ENCODE peak calls at places on chromosomes 12 and 14, in six cellular contexts. One of them, this sample, is unnamed.
A peak's percentile ranks its signal among the peaks of the same experiment; 100 is the strongest.

GRCh38 chr14:68791078-68791983 is 1.5 kb downstream of the ZFP36L1 start:
- DNase-seq in effector memory CD8-positive, alpha-beta T cell: no peak
- DNase-seq in activated CD4-positive, alpha-beta T cell treated with anti-CD3 and anti-CD28 coated beads, Interleukin-2, amount 50 U/mL, for 1 hour: no peak
- DNase-seq in NCI-H510A: no peak
- DNase-seq in transverse colon: no peak
- DNase-seq in heart right ventricle: no peak
- DNase-seq in this sample: no peak

GRCh38 chr14:40273417-40273816 is 841.2 kb upstream of the FBXO33 start:
- DNase-seq in effector memory CD8-positive, alpha-beta T cell: no peak
- DNase-seq in activated CD4-positive, alpha-beta T cell treated with anti-CD3 and anti-CD28 coated beads, Interleukin-2, amount 50 U/mL, for 1 hour: no peak
- DNase-seq in NCI-H510A: no peak
- DNase-seq in transverse colon: no peak
- DNase-seq in heart right ventricle: no peak
- DNase-seq in this sample: no peak

GRCh38 chr12:111785651-111786050 is 18.9 kb downstream of the ALDH2 start:
- DNase-seq in effector memory CD8-positive, alpha-beta T cell: no peak
- DNase-seq in activated CD4-positive, alpha-beta T cell treated with anti-CD3 and anti-CD28 coated beads, Interleukin-2, amount 50 U/mL, for 1 hour: no peak
- DNase-seq in NCI-H510A: no peak
- DNase-seq in transverse colon: no peak
- DNase-seq in heart right ventricle: no peak
- DNase-seq in this sample: no peak

GRCh38 chr12:124713436-124714082 is 146.1 kb upstream of the NCOR2 start:
- DNase-seq in effector memory CD8-positive, alpha-beta T cell: peak; percentile 48
- DNase-seq in activated CD4-positive, alpha-beta T cell treated with anti-CD3 and anti-CD28 coated beads, Interleukin-2, amount 50 U/mL, for 1 hour: peak; percentile 36
- DNase-seq in NCI-H510A: no peak
- DNase-seq in transverse colon: no peak
- DNase-seq in heart right ventricle: no peak
- DNase-seq in this sample: peak; percentile 47

GRCh38 chr12:22544038-22544979 is at the start of gene C2CD5:
- DNase-seq in effector memory CD8-positive, alpha-beta T cell: peak; percentile 94
- DNase-seq in activated CD4-positive, alpha-beta T cell treated with anti-CD3 and anti-CD28 coated beads, Interleukin-2, amount 50 U/mL, for 1 hour: peak; percentile 96
- DNase-seq in NCI-H510A: peak; percentile 98
- DNase-seq in transverse colon: peak; percentile 98
- DNase-seq in heart right ventricle: peak; percentile 96
- DNase-seq in this sample: peak; percentile 98

GRCh38 chr12:111761706-111762105 is 5.0 kb upstream of the ALDH2 start:
- DNase-seq in effector memory CD8-positive, alpha-beta T cell: no peak
- DNase-seq in activated CD4-positive, alpha-beta T cell treated with anti-CD3 and anti-CD28 coated beads, Interleukin-2, amount 50 U/mL, for 1 hour: no peak
- DNase-seq in NCI-H510A: no peak
- DNase-seq in transverse colon: no peak
- DNase-seq in heart right ventricle: no peak
- DNase-seq in this sample: no peak

GRCh38 chr14:57066887-57067513 is 201.7 kb downstream of the EXOC5 start:
- DNase-seq in effector memory CD8-positive, alpha-beta T cell: no peak
- DNase-seq in activated CD4-positive, alpha-beta T cell treated with anti-CD3 and anti-CD28 coated beads, Interleukin-2, amount 50 U/mL, for 1 hour: peak; percentile 1
- DNase-seq in NCI-H510A: peak; percentile 35
- DNase-seq in transverse colon: peak; percentile 54
- DNase-seq in heart right ventricle: no peak
- DNase-seq in this sample: no peak

GRCh38 chr12:51678086-51678724 is 87.2 kb downstream of the SCN8A start:
- DNase-seq in effector memory CD8-positive, alpha-beta T cell: peak; percentile 2
- DNase-seq in activated CD4-positive, alpha-beta T cell treated with anti-CD3 and anti-CD28 coated beads, Interleukin-2, amount 50 U/mL, for 1 hour: peak; percentile 12
- DNase-seq in NCI-H510A: no peak
- DNase-seq in transverse colon: peak; percentile 28
- DNase-seq in heart right ventricle: no peak
- DNase-seq in this sample: no peak

GRCh38 chr14:102930138-102930752 is 7.8 kb downstream of the AMN start:
- DNase-seq in effector memory CD8-positive, alpha-beta T cell: no peak
- DNase-seq in activated CD4-positive, alpha-beta T cell treated with anti-CD3 and anti-CD28 coated beads, Interleukin-2, amount 50 U/mL, for 1 hour: no peak
- DNase-seq in NCI-H510A: no peak
- DNase-seq in transverse colon: peak; percentile 39
- DNase-seq in heart right ventricle: no peak
- DNase-seq in this sample: no peak

GRCh38 chr12:54649825-54650224 is 1.7 kb upstream of the DCD start:
- DNase-seq in effector memory CD8-positive, alpha-beta T cell: no peak
- DNase-seq in activated CD4-positive, alpha-beta T cell treated with anti-CD3 and anti-CD28 coated beads, Interleukin-2, amount 50 U/mL, for 1 hour: no peak
- DNase-seq in NCI-H510A: no peak
- DNase-seq in transverse colon: no peak
- DNase-seq in heart right ventricle: no peak
- DNase-seq in this sample: no peak

GRCh38 chr12:9647825-9648700 is 21.4 kb upstream of the CLEC2D start:
- DNase-seq in effector memory CD8-positive, alpha-beta T cell: peak; percentile 85
- DNase-seq in activated CD4-positive, alpha-beta T cell treated with anti-CD3 and anti-CD28 coated beads, Interleukin-2, amount 50 U/mL, for 1 hour: peak; percentile 81
- DNase-seq in NCI-H510A: peak; percentile 76
- DNase-seq in transverse colon: peak; percentile 88
- DNase-seq in heart right ventricle: peak; percentile 83
- DNase-seq in this sample: peak; percentile 78

This sample was measured in lung.